ENCODE peak calls at places on chromosomes 7 and 10, in five cellular contexts. F is H7; E is astrocyte of the cerebellum; T is WERI-Rb-1; Q is activated CD4-positive, alpha-beta T cell treated with anti-CD3 and anti-CD28 coated beads for 24 hours. D is an unnamed sample.

GRCh38 chr10:132164801-132165278 is 21.9 kb upstream of the DPYSL4 start:
- DNase-seq in E (no peak), Q (no peak), T (peak), F (peak), D (no peak)

GRCh38 chr7:116139007-116139406 is 71.3 kb upstream of the TES start:
- DNase-seq in T (no peak), Q (no peak), E (no peak), F (no peak), D (peak)

GRCh38 chr10:14758994-14759664 is 15.6 kb downstream of the FAM107B start:
- DNase-seq in F (no peak), Q (no peak), E (no peak), T (no peak), D (no peak)

GRCh38 chr10:69009360-69009759 is 20.8 kb downstream of the KIFBP start:
- DNase-seq in T (no peak), Q (no peak), E (no peak), F (no peak), D (no peak)

GRCh38 chr10:53003094-53003493 is 230.5 kb upstream of the MBL2 start:
- DNase-seq in E (no peak), T (no peak), Q (no peak), F (no peak), D (no peak)

GRCh38 chr7:51139796-51140195 is 176.8 kb downstream of the COBL start:
- DNase-seq in Q (no peak), F (no peak), T (no peak), E (no peak), D (no peak)

GRCh38 chr10:93859049-93859655 is 34.6 kb upstream of the SLC35G1 start:
- DNase-seq in E (no peak), T (no peak), F (no peak), Q (no peak), D (no peak)

GRCh38 chr7:121753965-121754364 is 119.0 kb upstream of the PTPRZ1 start:
- DNase-seq in Q (no peak), E (no peak), T (no peak), F (no peak), D (no peak)

GRCh38 chr7:85186083-85186520 is 754 bp downstream of the SEMA3D start:
- DNase-seq in E (peak), Q (no peak), T (peak), F (peak), D (no peak)